ENCODE peak calls at places on chromosomes 12 and 14, in four cellular contexts. F is WTC11, T is K562, J is A549. G is an unnamed sample.

GRCh38 chr12:18382486-18382885 is 121.2 kb downstream of the PIK3C2G start:
- DNase-seq in F (no peak), T (no peak), J (no peak), G (no peak)

GRCh38 chr12:64461634-64462414 is 9.9 kb downstream of the TBK1 start:
- DNase-seq in F (no peak), T (no peak), J (no peak), G (peak)

GRCh38 chr12:57883700-57884099 is 37.2 kb upstream of the CTDSP2 start:
- DNase-seq in F (no peak), T (no peak), J (no peak), G (no peak)

GRCh38 chr14:61512026-61512425 is 183.3 kb upstream of the HIF1A start:
- DNase-seq in F (no peak), T (no peak), J (no peak), G (no peak)

GRCh38 chr12:89179983-89180382 is 172.3 kb downstream of the DUSP6 start:
- DNase-seq in F (no peak), T (no peak), J (peak), G (no peak)

GRCh38 chr14:73591690-73592448 is at the start of gene ACOT4:
- DNase-seq in F (peak), T (no peak), J (peak), G (no peak)

GRCh38 chr14:32939254-32940065 is 781 bp downstream of the NPAS3 start:
- DNase-seq in F (peak), T (no peak), J (no peak), G (no peak)

GRCh38 chr12:58503731-58504520 is 416.4 kb downstream of the LRIG3 start:
- DNase-seq in F (no peak), T (no peak), J (no peak), G (no peak)

GRCh38 chr14:82642425-82642824 is 1108.8 kb upstream of the SEL1L start:
- DNase-seq in F (peak), T (peak), J (peak), G (no peak)

GRCh38 chr12:131829351-131829794 is 1.2 kb downstream of the MMP17 start:
- DNase-seq in F (no peak), T (no peak), J (no peak), G (no peak)

GRCh38 chr12:121792607-121793500 is 634 bp downstream of the RHOF start:
- DNase-seq in F (no peak), T (no peak), J (no peak), G (peak)

GRCh38 chr12:124893792-124894516 is 20.5 kb downstream of the UBC start:
- DNase-seq in F (no peak), T (no peak), J (no peak), G (no peak)

GRCh38 chr14:89258728-89259273 is 158.2 kb downstream of the FOXN3 start:
- DNase-seq in F (no peak), T (no peak), J (no peak), G (no peak)

GRCh38 chr14:20632831-20633771 is 8.4 kb downstream of the OR6S1 start:
- DNase-seq in F (peak), T (peak), J (peak), G (peak)

GRCh38 chr12:121805171-121805687 is 1.4 kb downstream of the SETD1B start:
- DNase-seq in F (no peak), T (no peak), J (no peak), G (no peak)

GRCh38 chr14:76056128-76056527 is 70.6 kb downstream of the IFT43 start:
- DNase-seq in F (peak), T (peak), J (peak), G (no peak)
- TF ChIP-seq NR3C1 in F (no peak), T (no peak), J (no peak), G (no peak)

DNA sequence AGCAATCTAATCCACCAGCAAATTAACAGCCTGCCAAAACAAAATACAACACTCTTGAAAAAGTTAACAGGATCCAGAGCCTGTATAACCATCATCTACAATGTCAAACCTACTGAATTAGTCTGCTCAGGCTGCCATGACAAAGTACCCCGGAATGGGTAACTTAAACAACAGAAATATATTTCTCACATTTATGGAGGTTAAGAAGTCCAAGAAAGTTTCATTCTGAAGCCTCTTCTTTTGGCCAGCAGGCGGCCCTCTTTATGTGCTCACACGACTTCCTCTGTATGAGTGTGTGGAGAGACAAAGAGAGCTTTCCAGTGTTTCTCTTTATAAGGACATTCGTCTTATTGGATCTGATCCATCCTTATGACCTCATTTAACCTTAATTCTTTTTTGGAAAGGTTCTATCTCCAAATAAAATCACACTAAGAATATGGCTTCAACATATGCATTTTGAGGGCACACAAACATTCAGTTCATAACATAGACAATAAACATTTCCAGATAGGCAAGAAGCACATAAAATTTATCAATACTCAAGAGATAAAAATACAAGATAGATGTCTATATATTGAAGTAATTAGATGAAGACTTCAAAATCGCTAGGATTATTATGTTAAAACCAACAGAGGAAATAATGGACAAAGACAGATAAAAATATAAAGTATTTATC is 5.9 kb upstream of the RERG start:
- DNase-seq in F (peak), T (no peak), J (peak), G (peak)
- TF ChIP-seq NR3C1 in F (no peak), T (no peak), J (no peak), G (no peak)

GRCh38 chr14:100400115-100400514 is 77.0 kb downstream of the SLC25A47 start:
- DNase-seq in F (no peak), T (no peak), J (no peak), G (no peak)

GRCh38 chr14:100396266-100396795 is 73.2 kb downstream of the SLC25A47 start:
- DNase-seq in F (no peak), T (no peak), J (no peak), G (no peak)

GRCh38 chr14:100401031-100401692 is 78.0 kb downstream of the SLC25A47 start:
- DNase-seq in F (no peak), T (no peak), J (no peak), G (no peak)

GRCh38 chr14:100398044-100398443 is 74.9 kb downstream of the SLC25A47 start:
- DNase-seq in F (no peak), T (no peak), J (no peak), G (peak)

GRCh38 chr14:100399052-100399849 is 76.1 kb downstream of the SLC25A47 start:
- DNase-seq in F (no peak), T (no peak), J (no peak), G (no peak)
- TF ChIP-seq NR3C1 in F (no peak), T (no peak), J (no peak), G (no peak)

GRCh38 chr12:104454997-104455396 is 1.8 kb upstream of the CHST11 start:
- DNase-seq in F (no peak), T (no peak), J (peak), G (no peak)
- TF ChIP-seq NR3C1 in F (no peak), T (no peak), J (no peak), G (no peak)

GRCh38 chr12:128592345-128592744 is 231.4 kb downstream of the SLC15A4 start:
- DNase-seq in F (no peak), T (no peak), J (no peak), G (no peak)

GRCh38 chr12:128587918-128588317 is 235.8 kb downstream of the SLC15A4 start:
- DNase-seq in F (no peak), T (no peak), J (no peak), G (no peak)

GRCh38 chr12:128583453-128583852 is 240.3 kb downstream of the SLC15A4 start:
- DNase-seq in F (no peak), T (peak), J (no peak), G (no peak)

DNA sequence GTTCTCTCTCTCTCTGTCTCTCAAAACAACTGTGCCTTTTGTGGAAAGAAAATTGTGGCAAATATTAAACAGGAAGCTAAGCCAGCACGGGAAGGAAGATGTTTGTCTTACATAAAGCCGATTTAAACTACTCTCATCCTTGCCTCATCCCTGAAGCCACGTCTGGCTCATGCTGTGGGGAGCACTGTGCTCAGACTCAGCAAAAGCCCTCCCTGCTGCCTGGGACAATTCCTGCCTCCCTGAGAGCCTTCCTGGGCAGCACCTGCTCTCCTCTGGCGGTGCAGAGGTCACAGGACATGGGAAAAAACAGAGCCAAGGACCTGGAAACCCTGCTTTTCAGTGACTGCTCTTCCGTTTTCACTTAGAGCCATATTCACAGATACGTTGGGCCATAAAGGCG is 237.1 kb downstream of the SLC15A4 start:
- DNase-seq in F (no peak), T (no peak), J (no peak), G (no peak)
- TF ChIP-seq NR3C1 in F (no peak), T (no peak), J (no peak), G (no peak)

GRCh38 chr14:95133282-95133681 is 24.0 kb downstream of the DICER1 start:
- DNase-seq in F (no peak), T (no peak), J (no peak), G (no peak)

GRCh38 chr14:95132732-95133131 is 24.6 kb downstream of the DICER1 start:
- DNase-seq in F (no peak), T (no peak), J (no peak), G (no peak)

GRCh38 chr14:95127531-95127911 is 29.8 kb downstream of the DICER1 start:
- DNase-seq in F (no peak), T (no peak), J (no peak), G (no peak)

GRCh38 chr14:95128140-95128539 is 29.2 kb downstream of the DICER1 start:
- DNase-seq in F (no peak), T (no peak), J (no peak), G (no peak)

DNA sequence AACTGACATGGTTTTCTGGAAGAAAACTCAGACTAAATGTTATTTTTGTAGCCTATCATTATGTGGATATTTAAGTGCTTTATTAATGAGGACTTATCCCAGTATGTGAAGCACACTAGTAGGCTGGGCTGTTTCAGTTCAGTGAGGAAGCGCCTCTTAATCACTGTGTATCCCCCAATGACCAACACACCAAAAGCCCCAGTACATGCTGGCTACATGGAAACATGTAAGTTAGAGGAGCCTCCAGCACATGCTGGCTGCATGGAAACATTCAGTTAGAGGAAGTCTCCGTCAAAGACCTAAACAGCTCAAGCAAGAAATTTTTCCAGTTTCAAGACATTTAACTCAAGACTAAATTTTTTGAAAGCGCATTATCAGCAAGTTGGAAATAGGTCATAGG is 26.8 kb downstream of the DICER1 start:
- DNase-seq in F (no peak), T (no peak), J (no peak), G (no peak)
- TF ChIP-seq NR3C1 in F (no peak), T (no peak), J (no peak), G (no peak)

GRCh38 chr14:30564235-30564867 is 5.4 kb downstream of the G2E3 start:
- DNase-seq in F (no peak), T (no peak), J (no peak), G (no peak)

GRCh38 chr14:30560581-30560980 is 1.6 kb downstream of the G2E3 start:
- DNase-seq in F (no peak), T (no peak), J (no peak), G (no peak)

GRCh38 chr14:30559638-30560071 is 697 bp downstream of the G2E3 start:
- DNase-seq in F (no peak), T (peak), J (no peak), G (peak)

GRCh38 chr14:30558362-30558674 is 640 bp upstream of the G2E3 start:
- DNase-seq in F (no peak), T (no peak), J (no peak), G (no peak)

DNA sequence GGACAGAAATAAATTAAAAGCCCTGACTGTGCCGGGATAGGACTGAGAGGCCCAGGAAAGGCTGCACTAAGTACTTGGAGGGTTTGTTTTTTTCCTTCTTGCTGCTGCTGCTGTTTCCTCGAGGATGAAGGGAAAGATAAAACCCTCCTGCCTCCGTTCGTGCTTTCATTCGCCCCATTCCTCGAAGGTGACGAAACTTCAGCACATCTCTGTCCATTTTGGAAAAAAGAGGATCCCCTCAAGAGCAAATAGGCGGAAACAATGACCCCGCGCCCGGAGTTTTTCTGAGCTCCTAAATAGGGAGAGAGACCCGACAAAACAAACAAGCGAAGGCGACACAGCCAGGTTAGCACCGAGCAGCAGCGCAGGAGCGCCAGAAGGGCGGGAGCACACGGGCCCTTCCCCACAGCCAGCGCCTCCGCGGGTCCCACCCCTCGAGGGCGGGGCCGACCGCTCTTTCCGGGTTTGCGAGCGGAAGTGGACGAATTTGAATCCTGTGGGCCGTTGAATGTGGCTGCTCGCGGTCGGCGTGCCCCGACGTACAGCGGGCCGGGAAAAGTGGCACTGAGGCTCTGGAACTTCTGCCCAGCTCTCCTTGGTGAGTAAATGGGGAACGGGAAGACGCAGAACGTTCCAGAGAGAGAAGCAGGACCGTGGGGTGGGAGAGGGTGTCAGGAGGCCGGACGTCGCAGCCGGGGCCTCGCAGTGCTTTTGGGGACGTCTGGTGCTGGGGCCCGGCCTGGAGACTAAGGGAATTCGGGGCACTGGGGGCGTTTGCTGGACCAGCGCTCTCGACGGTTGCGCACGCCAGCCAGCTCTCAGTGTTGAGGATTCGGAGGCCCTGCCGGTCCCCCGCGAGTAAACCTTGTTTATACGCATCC is at the start of gene G2E3:
- DNase-seq in F (peak), T (peak), J (peak), G (peak)
- TF ChIP-seq NR3C1 in F (no peak), T (no peak), J (no peak), G (no peak)

DNA sequence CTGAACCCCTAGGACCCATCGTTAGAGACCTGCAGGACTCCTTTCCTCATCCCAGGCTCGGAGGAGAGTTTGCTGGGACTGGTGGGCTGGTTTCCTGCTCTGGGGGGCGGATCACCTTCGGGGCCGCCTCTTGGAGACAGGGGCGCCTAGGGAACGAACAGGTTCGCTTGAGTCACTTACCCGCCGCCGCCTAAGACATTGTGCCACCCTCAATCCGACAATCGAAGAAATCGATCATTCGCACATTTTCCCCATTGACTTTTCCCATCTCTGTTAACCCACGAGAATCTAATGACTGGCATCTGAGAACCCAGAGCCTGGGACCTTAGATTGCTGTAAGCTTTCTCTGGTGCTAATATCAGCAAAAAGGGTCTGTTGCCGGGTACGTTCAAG is 322 bp downstream of the SLC39A9 start:
- DNase-seq in F (no peak), T (no peak), J (no peak), G (no peak)
- TF ChIP-seq NR3C1 in F (no peak), T (no peak), J (no peak), G (no peak)

DNA sequence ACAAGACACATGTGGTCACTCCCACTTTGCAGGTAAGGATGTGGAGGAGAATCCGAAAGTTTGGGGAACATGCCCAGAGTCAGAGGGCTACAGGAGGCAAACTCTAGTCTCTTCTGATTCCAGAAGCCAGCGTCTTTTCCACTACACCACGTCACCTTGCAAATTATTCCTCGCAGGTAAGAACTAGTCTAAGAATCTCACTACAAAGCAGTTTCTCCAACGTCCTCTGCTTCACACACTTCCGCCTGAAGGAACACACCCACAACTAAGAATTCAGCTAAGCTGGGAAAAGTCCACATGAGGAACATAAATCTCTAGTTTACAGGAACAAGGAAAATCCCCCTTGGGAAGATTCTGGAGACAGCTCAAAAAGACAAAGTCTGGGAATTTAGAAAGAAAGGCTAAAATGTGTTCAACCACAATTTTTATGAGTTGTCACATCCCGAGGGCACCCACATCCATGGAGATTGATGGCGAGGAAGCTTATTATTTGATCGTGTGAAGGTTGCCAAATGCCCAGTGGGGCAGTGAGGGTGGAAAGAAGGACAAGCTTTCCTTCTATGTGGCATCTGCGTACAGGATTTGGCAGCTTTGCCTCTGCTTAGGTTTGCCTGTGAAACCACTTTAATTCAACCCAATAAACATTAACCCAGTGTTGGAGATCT is 780.2 kb upstream of the TBX3 start:
- DNase-seq in F (no peak), T (no peak), J (no peak), G (no peak)
- TF ChIP-seq NR3C1 in F (no peak), T (no peak), J (no peak), G (no peak)